ENCODE peak calls at places on chromosomes 3 and 15, in six cellular contexts. O is keratinocyte, D is heart right ventricle, G is tibial nerve, Y is hepatocyte, J is tibial artery. Z is an unnamed sample.

GRCh38 chr3:160977776-160978175 is 127.4 kb downstream of the B3GALNT1 start:
- DNase-seq in D (no peak), J (no peak), Y (no peak), G (no peak), O (no peak), Z (no peak)

GRCh38 chr15:59237119-59237853 is 30.6 kb downstream of the LDHAL6B start:
- DNase-seq in O (no peak), J (no peak), Y (no peak), G (no peak), D (no peak), Z (peak)

GRCh38 chr15:70023064-70023768 is 74.5 kb downstream of the TLE3 start:
- DNase-seq in O (peak), G (peak), D (no peak), J (peak), Y (peak), Z (peak)

GRCh38 chr3:42262525-42262924 is 3.5 kb downstream of the CCK start:
- DNase-seq in J (no peak), O (peak), G (no peak), D (no peak), Y (no peak), Z (no peak)

GRCh38 chr3:119420196-119420595 is 43.2 kb downstream of the TMEM39A start:
- DNase-seq in Y (no peak), G (no peak), O (no peak), J (no peak), D (no peak), Z (no peak)

GRCh38 chr3:72161870-72162617 is 377.1 kb upstream of the PROK2 start:
- DNase-seq in Y (peak), G (no peak), D (no peak), J (no peak), O (peak), Z (no peak)

GRCh38 chr15:25950014-25950413 is 86.9 kb upstream of the ATP10A start:
- DNase-seq in Y (no peak), J (no peak), D (no peak), O (no peak), G (no peak), Z (no peak)

GRCh38 chr15:91965501-91966180 is 112.1 kb downstream of the SLCO3A1 start:
- DNase-seq in D (no peak), O (peak), G (no peak), Y (no peak), J (peak), Z (no peak)

GRCh38 chr3:15181964-15182363 is 24.1 kb upstream of the CAPN7 start:
- DNase-seq in J (no peak), O (no peak), Y (no peak), D (no peak), G (no peak), Z (no peak)

GRCh38 chr3:146747928-146748327 is 142.8 kb upstream of the PLSCR5 start:
- DNase-seq in D (no peak), Y (peak), G (no peak), O (no peak), J (no peak), Z (no peak)

GRCh38 chr15:40234783-40235182 is 4.1 kb upstream of the PAK6 start:
- DNase-seq in D (no peak), G (no peak), Y (peak), J (no peak), O (no peak), Z (no peak)

GRCh38 chr3:121855555-121855954 is 20.5 kb downstream of the EAF2 start:
- DNase-seq in O (no peak), D (no peak), J (no peak), Y (peak), G (no peak), Z (peak)

GRCh38 chr15:51692154-51692553 is 10.9 kb downstream of the SCG3 start:
- DNase-seq in D (no peak), J (no peak), G (no peak), Y (no peak), O (no peak), Z (no peak)

GRCh38 chr3:183906234-183906921 is 21.7 kb upstream of the PARL start:
- DNase-seq in G (no peak), D (no peak), Y (no peak), O (no peak), J (no peak), Z (no peak)

GRCh38 chr3:32391643-32392529 is at the start of gene CMTM7:
- DNase-seq in Y (peak), O (no peak), J (peak), D (peak), G (peak), Z (peak)

GRCh38 chr3:177051419-177051818 is 145.9 kb downstream of the TBL1XR1 start:
- DNase-seq in O (no peak), J (no peak), G (no peak), D (no peak), Y (no peak), Z (no peak)

GRCh38 chr3:148146947-148147346 is 550.8 kb upstream of the AGTR1 start:
- DNase-seq in G (no peak), J (no peak), O (no peak), D (no peak), Y (no peak), Z (no peak)

GRCh38 chr3:169161011-169161410 is 502.5 kb downstream of the MECOM start:
- DNase-seq in Y (no peak), J (no peak), O (no peak), G (no peak), D (no peak), Z (no peak)

GRCh38 chr3:192850501-192850981 is 67.1 kb downstream of the MB21D2 start:
- DNase-seq in J (no peak), O (peak), D (no peak), Y (peak), G (no peak), Z (peak)

GRCh38 chr3:122730240-122730639 is 49.6 kb downstream of the PARP14 start:
- DNase-seq in Y (no peak), G (no peak), O (no peak), D (no peak), J (no peak), Z (no peak)

GRCh38 chr3:149216195-149216869 is 5.3 kb downstream of the CP start:
- DNase-seq in Y (no peak), J (no peak), D (no peak), G (no peak), O (no peak), Z (no peak)

GRCh38 chr15:77107068-77107467 is 36.2 kb upstream of the TSPAN3 start:
- DNase-seq in J (no peak), O (no peak), D (peak), Y (no peak), G (peak), Z (no peak)

GRCh38 chr3:79074558-79074957 is 693.2 kb downstream of the ROBO1 start:
- DNase-seq in D (no peak), J (no peak), G (no peak), O (no peak), Y (no peak), Z (no peak)

GRCh38 chr15:94274745-94275144 is 43.4 kb downstream of the MCTP2 start:
- DNase-seq in D (no peak), O (no peak), Y (no peak), G (no peak), J (no peak), Z (no peak)

GRCh38 chr15:69145149-69145693 is 15.2 kb upstream of the GLCE start:
- DNase-seq in D (no peak), G (no peak), J (no peak), O (no peak), Y (no peak), Z (no peak)

GRCh38 chr15:57866149-57866736 is 159.7 kb downstream of the POLR2M start:
- DNase-seq in O (no peak), D (peak), J (no peak), Y (peak), G (peak), Z (peak)

GRCh38 chr3:149820183-149820582 is 7.2 kb downstream of the RNF13 start:
- DNase-seq in D (no peak), O (no peak), G (no peak), Y (no peak), J (no peak), Z (no peak)

GRCh38 chr15:34616613-34617012 is 33.2 kb upstream of the GOLGA8B start:
- DNase-seq in O (peak), D (no peak), J (no peak), Y (peak), G (no peak), Z (peak)

GRCh38 chr3:127450331-127450730 is 140.2 kb downstream of the TPRA1 start:
- DNase-seq in Y (no peak), D (no peak), G (no peak), O (no peak), J (peak), Z (no peak)

GRCh38 chr3:113223831-113224240 is 12.5 kb downstream of the BOC start:
- DNase-seq in Y (no peak), D (peak), J (no peak), G (no peak), O (no peak), Z (peak)

GRCh38 chr3:57091471-57091870 is 31.0 kb downstream of the SPATA12 start:
- DNase-seq in G (no peak), J (no peak), D (no peak), O (no peak), Y (no peak), Z (no peak)

GRCh38 chr15:73928971-73929627 is 2.8 kb downstream of the LOXL1 start:
- DNase-seq in J (peak), D (no peak), O (no peak), Y (no peak), G (no peak), Z (no peak)

GRCh38 chr3:134086616-134087015 is 56.9 kb upstream of the SLCO2A1 start:
- DNase-seq in D (no peak), Y (no peak), G (no peak), J (no peak), O (no peak), Z (no peak)

GRCh38 chr3:188052229-188052965 is 101.6 kb upstream of the LPP start:
- DNase-seq in J (peak), O (no peak), G (peak), D (peak), Y (peak), Z (no peak)

GRCh38 chr3:119800844-119801243 is 18.9 kb downstream of the NR1I2 start:
- DNase-seq in Y (no peak), G (no peak), J (no peak), O (no peak), D (no peak), Z (no peak)

GRCh38 chr15:74129411-74130088 is 836 bp upstream of the ISLR2 start:
- DNase-seq in Y (no peak), G (no peak), J (no peak), O (no peak), D (no peak), Z (no peak)

GRCh38 chr15:28892789-28893610 is 7.2 kb downstream of the APBA2 start:
- DNase-seq in G (no peak), Y (no peak), O (no peak), J (no peak), D (no peak), Z (no peak)

DNA sequence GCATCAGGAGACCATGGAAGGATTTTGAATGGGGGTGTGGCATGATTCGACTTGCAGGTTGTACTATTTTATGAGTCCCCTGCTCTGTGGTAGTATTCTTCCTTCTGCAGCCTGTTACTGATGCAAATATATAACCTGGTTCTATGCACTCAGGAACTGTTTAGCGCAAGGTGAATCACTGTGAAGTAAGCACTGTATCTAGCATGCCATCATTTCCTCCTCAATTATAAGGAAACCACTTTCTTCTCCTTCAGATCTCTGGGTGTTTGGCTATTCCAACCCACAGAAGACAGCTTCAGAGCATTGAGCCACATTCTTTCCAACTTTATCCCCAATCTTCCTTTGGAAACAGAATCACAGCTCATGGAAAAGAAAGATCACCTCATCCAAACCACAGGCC is 176.7 kb downstream of the DIPK2A start:
- DNase-seq in O (no peak), J (no peak), Y (no peak), G (no peak), D (no peak), Z (no peak)
- TF ChIP-seq CTCF in O (no peak), J (no peak), Y (no peak), G (no peak), D (no peak), Z (no peak)

GRCh38 chr15:80550910-80551265 is 144.2 kb upstream of the ABHD17C start:
- DNase-seq in O (no peak), Y (no peak), D (no peak), G (no peak), J (no peak), Z (no peak)

GRCh38 chr15:80549191-80549590 is 145.0 kb downstream of the ARNT2 start:
- DNase-seq in J (no peak), Y (no peak), D (no peak), G (no peak), O (no peak), Z (no peak)

GRCh38 chr15:80550219-80550909 is 144.7 kb upstream of the ABHD17C start:
- DNase-seq in Y (peak), J (no peak), O (no peak), G (no peak), D (no peak), Z (peak)

GRCh38 chr15:80551348-80551747 is 143.8 kb upstream of the ABHD17C start:
- DNase-seq in G (no peak), Y (no peak), O (no peak), D (no peak), J (no peak), Z (no peak)

DNA sequence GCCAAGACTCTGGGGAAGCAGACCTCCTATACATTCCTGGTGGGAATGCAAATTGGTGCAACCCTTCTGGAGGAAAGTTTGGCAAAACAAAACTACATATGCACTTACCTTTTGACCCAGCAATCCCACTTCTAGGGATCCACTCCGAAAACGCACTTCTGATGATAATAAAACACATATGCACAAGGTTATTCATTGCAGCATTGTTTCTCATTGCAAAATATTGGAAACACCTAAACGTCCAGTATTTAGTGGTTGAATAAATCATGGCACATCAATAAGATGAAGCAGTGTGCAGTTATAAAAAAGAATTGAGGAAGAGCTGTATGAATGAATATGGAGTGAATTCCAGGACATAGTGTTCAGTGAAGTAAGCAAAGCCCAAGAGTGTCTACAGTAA is 145.4 kb upstream of the ABHD17C start:
- DNase-seq in Y (no peak), D (no peak), O (no peak), J (no peak), G (no peak), Z (no peak)
- H3K4me3 ChIP-seq in Y (no peak), D (no peak), O (no peak), J (no peak), G (no peak), Z (no peak)

GRCh38 chr3:140941434-140942220 is at the start of gene SLC25A36:
- DNase-seq in G (peak), J (peak), O (peak), D (peak), Y (peak), Z (peak)
- TF ChIP-seq CTCF in G (no peak), J (no peak), O (no peak), D (no peak), Y (no peak), Z (no peak)

GRCh38 chr3:172514678-172515077 is 8.6 kb downstream of the TNFSF10 start:
- DNase-seq in Y (no peak), G (no peak), O (no peak), J (no peak), D (no peak), Z (no peak)
- H3K4me3 ChIP-seq in Y (no peak), G (no peak), O (no peak), J (no peak), D (no peak), Z (no peak)

GRCh38 chr15:90213818-90214204 is 12.7 kb downstream of the SEMA4B start:
- DNase-seq in J (no peak), O (no peak), Y (no peak), G (no peak), D (no peak), Z (no peak)

GRCh38 chr15:90213123-90213817 is 12.1 kb downstream of the SEMA4B start:
- DNase-seq in J (no peak), Y (peak), D (no peak), O (peak), G (no peak), Z (peak)

GRCh38 chr15:90212221-90213079 is 11.3 kb downstream of the SEMA4B start:
- DNase-seq in J (no peak), D (no peak), O (peak), G (no peak), Y (peak), Z (no peak)

GRCh38 chr15:90211440-90212168 is 10.5 kb downstream of the SEMA4B start:
- DNase-seq in J (no peak), O (peak), Y (peak), G (no peak), D (no peak), Z (no peak)

DNA sequence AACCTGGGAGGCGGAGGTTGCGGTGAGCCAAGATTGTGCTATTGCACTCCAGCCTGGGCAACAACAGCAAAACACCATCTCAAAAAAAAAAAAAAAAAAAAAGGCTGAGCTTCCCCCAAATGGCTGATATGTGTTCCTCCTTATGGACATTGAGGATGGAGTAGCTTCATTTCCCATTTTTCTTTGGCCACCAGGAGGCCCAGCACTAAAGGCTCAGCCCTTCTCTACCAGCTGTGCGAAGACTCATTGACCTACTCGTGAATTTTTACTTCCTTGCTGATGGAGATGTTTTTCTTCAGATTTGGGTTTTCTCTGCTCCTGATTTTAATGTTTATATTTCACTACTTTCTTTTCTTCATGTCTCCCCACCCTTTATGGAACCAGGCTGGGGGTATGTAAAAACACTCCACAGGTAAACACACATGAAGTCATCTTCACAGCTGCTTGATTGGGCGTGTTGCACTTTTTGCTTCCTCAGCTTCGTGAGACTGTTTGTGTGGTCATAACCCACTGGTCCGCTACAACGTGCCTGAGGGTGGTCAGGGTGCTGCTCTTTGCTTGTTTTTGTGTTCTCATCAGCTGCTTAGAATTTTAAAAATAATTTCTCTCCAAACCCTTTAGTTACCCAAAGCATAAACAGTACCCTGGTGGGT is 13.5 kb downstream of the SEMA4B start:
- DNase-seq in G (no peak), D (no peak), J (no peak), O (no peak), Y (peak), Z (peak)
- TF ChIP-seq CTCF in G (no peak), D (peak), J (no peak), O (peak), Y (no peak), Z (no peak)